ENCODE peak calls at places on chromosomes 4 and X, in four cellular contexts. D, T, E and Q are unnamed samples.

GRCh38 chr4:113639311-113639710 is 122.2 kb downstream of the CAMK2D start:
- DNase-seq in D (no peak), T (no peak), E (no peak), Q (no peak)

GRCh38 chr4:138007572-138007971 is 234.6 kb downstream of the SLC7A11 start:
- DNase-seq in D (no peak), T (no peak), E (no peak), Q (no peak)

GRCh38 chr4:14384824-14385223 is 617.5 kb upstream of the CPEB2 start:
- DNase-seq in D (no peak), T (no peak), E (no peak), Q (no peak)

GRCh38 chr4:156656911-156657310 is 314.7 kb downstream of the PDGFC start:
- DNase-seq in D (no peak), T (no peak), E (no peak), Q (no peak)

GRCh38 chrX:7235071-7235470 is 87.1 kb upstream of the PUDP start:
- DNase-seq in D (no peak), T (no peak), E (no peak), Q (no peak)

GRCh38 chr4:78656968-78657445 is 105.4 kb downstream of the ANXA3 start:
- DNase-seq in D (no peak), T (no peak), E (no peak), Q (no peak)

GRCh38 chr4:81565137-81565870 is 93.6 kb upstream of the RASGEF1B start:
- DNase-seq in D (peak), T (peak), E (peak), Q (no peak)

GRCh38 chr4:113524096-113524495 is 237.4 kb downstream of the CAMK2D start:
- DNase-seq in D (no peak), T (no peak), E (no peak), Q (no peak)

GRCh38 chr4:180281726-180282125 is 1961.5 kb upstream of the TENM3 start:
- DNase-seq in D (no peak), T (no peak), E (no peak), Q (no peak)

GRCh38 chr4:81040175-81040659 is 9.7 kb downstream of the BMP3 start:
- DNase-seq in D (no peak), T (no peak), E (no peak), Q (peak)

GRCh38 chrX:110454336-110454735 is 95.7 kb downstream of the RTL9 start:
- DNase-seq in D (no peak), T (no peak), E (no peak), Q (no peak)

GRCh38 chr4:152094851-152095700 is 334.3 kb upstream of the GATB start:
- DNase-seq in D (no peak), T (no peak), E (no peak), Q (no peak)

GRCh38 chr4:155377281-155377680 is 516 bp upstream of the MAP9 start:
- DNase-seq in D (no peak), T (no peak), E (no peak), Q (no peak)

GRCh38 chr4:42789168-42789567 is 103.3 kb upstream of the GRXCR1 start:
- DNase-seq in D (no peak), T (no peak), E (no peak), Q (no peak)

GRCh38 chr4:42786350-42787070 is 106.0 kb upstream of the GRXCR1 start:
- DNase-seq in D (no peak), T (peak), E (no peak), Q (no peak)

GRCh38 chr4:42787071-42787463 is 105.4 kb upstream of the GRXCR1 start:
- DNase-seq in D (no peak), T (no peak), E (no peak), Q (no peak)

GRCh38 chr4:42781325-42781724 is 111.2 kb upstream of the GRXCR1 start:
- DNase-seq in D (no peak), T (no peak), E (no peak), Q (no peak)

GRCh38 chr4:42785817-42786216 is 106.7 kb upstream of the GRXCR1 start:
- DNase-seq in D (no peak), T (no peak), E (no peak), Q (no peak)
- TF ChIP-seq CTCF in D (no peak), T (no peak), E (no peak), Q (no peak)

GRCh38 chr4:76984788-76985211 is 35.2 kb downstream of the SEPTIN11 start:
- DNase-seq in D (peak), T (no peak), E (no peak), Q (peak)
- H3K4me3 ChIP-seq in D (no peak), T (no peak), E (no peak), Q (no peak)

GRCh38 chrX:153829799-153830631 is at the start of gene PDZD4:
- DNase-seq in D (no peak), T (no peak), E (no peak), Q (no peak)
- TF ChIP-seq CTCF in D (no peak), T (no peak), E (no peak), Q (no peak)

DNA sequence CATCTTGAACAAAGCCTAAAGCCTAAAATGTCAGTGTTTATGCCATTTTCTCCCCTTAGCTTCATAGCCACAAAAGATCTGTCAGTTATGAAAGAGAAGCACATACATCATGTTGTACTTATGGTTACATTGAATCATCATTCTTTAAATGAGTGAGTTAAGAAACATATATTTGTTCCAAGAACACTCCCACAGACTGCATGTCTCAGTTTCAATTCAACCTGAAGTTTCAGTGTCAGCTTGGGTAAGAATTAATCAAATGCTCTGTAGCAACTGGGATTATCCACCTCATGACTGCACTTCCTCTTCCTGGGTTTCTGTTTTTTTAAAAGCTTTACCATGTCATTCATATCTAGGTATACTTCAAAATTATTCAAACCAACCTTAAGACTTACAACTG is 3.9 kb upstream of the TMPRSS11B start:
- DNase-seq in D (no peak), T (no peak), E (no peak), Q (no peak)
- H3K4me3 ChIP-seq in D (no peak), T (no peak), E (no peak), Q (no peak)